ENCODE peak calls at places on chromosomes 5 and 9, in eight cellular contexts. B is mammary epithelial cell, V is AG10803, U is HL-60, H is fibroblast of lung, S is lower leg skin, J is cardiac fibroblast, Y is neural progenitor cell. X is an unnamed sample.

GRCh38 chr5:131997727-131998117 is 13.7 kb downstream of the ACSL6 start:
- DNase-seq in J (no peak), S (no peak), B (no peak), V (no peak), H (no peak), Y (no peak), U (no peak), X (no peak)

GRCh38 chr5:169696621-169697517 is 59.8 kb downstream of the DOCK2 start:
- DNase-seq in V (peak), Y (no peak), H (peak), J (peak), S (no peak), U (no peak), B (peak), X (peak)

GRCh38 chr5:95417971-95418370 is 26.8 kb downstream of the FAM81B start:
- DNase-seq in S (no peak), V (no peak), J (no peak), U (no peak), B (peak), Y (no peak), H (peak), X (peak)

GRCh38 chr9:116020146-116020545 is 133.4 kb upstream of the PAPPA start:
- DNase-seq in J (no peak), Y (no peak), V (peak), U (no peak), S (no peak), B (no peak), H (no peak), X (no peak)

GRCh38 chr5:161096006-161096405 is 244.0 kb upstream of the ATP10B start:
- DNase-seq in H (peak), U (no peak), V (no peak), S (no peak), J (no peak), Y (no peak), B (peak), X (no peak)

GRCh38 chr5:52922384-52922783 is 66.8 kb upstream of the ITGA2 start:
- DNase-seq in H (peak), V (peak), U (peak), B (peak), Y (peak), J (peak), S (no peak), X (peak)

GRCh38 chr9:34457266-34458012 is 931 bp downstream of the FAM219A start:
- DNase-seq in B (peak), S (peak), H (peak), J (peak), U (no peak), Y (peak), V (peak), X (peak)

GRCh38 chr5:113606298-113607134 is 93.0 kb downstream of the YTHDC2 start:
- DNase-seq in J (peak), H (peak), B (peak), S (peak), V (peak), Y (peak), U (no peak), X (peak)

GRCh38 chr5:133818031-133818431 is 150.4 kb downstream of the C5orf15 start:
- DNase-seq in U (no peak), B (peak), S (peak), V (peak), J (peak), H (peak), Y (peak), X (peak)

GRCh38 chr9:26152350-26152749 is 474.1 kb upstream of the TUSC1 start:
- DNase-seq in H (no peak), U (no peak), Y (no peak), J (no peak), V (no peak), S (no peak), B (no peak), X (no peak)

GRCh38 chr9:94213513-94214124 is 45.5 kb upstream of the ZNF169 start:
- DNase-seq in S (peak), H (peak), B (peak), Y (peak), U (peak), J (peak), V (peak), X (peak)

GRCh38 chr5:87195104-87195581 is 72.5 kb upstream of the RASA1 start:
- DNase-seq in V (peak), J (peak), U (no peak), Y (no peak), S (no peak), H (peak), B (peak), X (peak)

GRCh38 chr9:69090943-69091342 is 55.4 kb downstream of the FXN start:
- DNase-seq in J (no peak), H (no peak), U (no peak), S (no peak), Y (no peak), V (peak), B (no peak), X (no peak)

GRCh38 chr5:167355370-167355769 is 936.1 kb upstream of the WWC1 start:
- DNase-seq in J (no peak), B (no peak), V (no peak), Y (peak), U (no peak), S (no peak), H (no peak), X (no peak)

GRCh38 chr5:79480991-79481390 is 32.9 kb downstream of the HOMER1 start:
- DNase-seq in H (no peak), V (no peak), U (no peak), Y (no peak), B (no peak), S (no peak), J (no peak), X (no peak)

GRCh38 chr5:10279328-10279727 is 28.4 kb downstream of the CMBL start:
- DNase-seq in J (no peak), U (no peak), B (no peak), Y (no peak), S (no peak), H (no peak), V (no peak), X (no peak)

GRCh38 chr5:132763369-132764036 is 13.5 kb downstream of the SEPTIN8 start:
- DNase-seq in S (no peak), H (no peak), B (no peak), U (no peak), Y (no peak), J (no peak), V (no peak), X (no peak)

GRCh38 chr9:34256104-34256503 is 73.0 kb downstream of the KIF24 start:
- DNase-seq in S (no peak), Y (peak), J (no peak), U (no peak), B (no peak), H (no peak), V (no peak), X (no peak)

GRCh38 chr5:57176350-57176857 is 2.5 kb downstream of the GPBP1 start:
- DNase-seq in Y (no peak), H (peak), S (no peak), J (peak), B (peak), V (peak), U (no peak), X (peak)

GRCh38 chr5:980001-980588 is 28.5 kb upstream of the NKD2 start:
- DNase-seq in J (no peak), S (no peak), Y (peak), H (peak), V (peak), B (peak), U (no peak), X (no peak)

GRCh38 chr9:124839612-124840299 is 13.5 kb upstream of the WDR38 start:
- DNase-seq in U (no peak), Y (peak), S (no peak), B (no peak), J (peak), V (no peak), H (no peak), X (no peak)

GRCh38 chr5:96752341-96753016 is 55.3 kb downstream of the ERAP1 start:
- DNase-seq in B (peak), H (peak), S (peak), Y (peak), J (peak), U (no peak), V (peak), X (peak)

GRCh38 chr5:139410886-139411835 is 7.3 kb upstream of the SPATA24 start:
- DNase-seq in U (no peak), H (no peak), J (no peak), Y (no peak), S (no peak), B (no peak), V (peak), X (no peak)

GRCh38 chr9:116504893-116505480 is 182.1 kb upstream of the TRIM32 start:
- DNase-seq in B (no peak), J (no peak), V (no peak), S (no peak), Y (no peak), H (no peak), U (no peak), X (no peak)

GRCh38 chr5:116374434-116374852 is 200.2 kb downstream of the SEMA6A start:
- DNase-seq in B (no peak), Y (no peak), U (peak), J (no peak), S (no peak), V (no peak), H (no peak), X (no peak)

GRCh38 chr5:90251447-90251846 is 158.1 kb downstream of the CETN3 start:
- DNase-seq in V (no peak), U (no peak), S (no peak), B (no peak), J (no peak), H (no peak), Y (no peak), X (no peak)

GRCh38 chr9:136175745-136176290 is 29.1 kb downstream of the LHX3 start:
- DNase-seq in J (no peak), Y (peak), S (no peak), U (no peak), V (no peak), B (no peak), H (no peak), X (no peak)

GRCh38 chr5:179406031-179406681 is 60.9 kb upstream of the ADAMTS2 start:
- DNase-seq in V (peak), B (no peak), J (peak), U (no peak), S (no peak), Y (no peak), H (no peak), X (no peak)

GRCh38 chr5:115389074-115389798 is 92.8 kb upstream of the CCDC112 start:
- DNase-seq in B (no peak), S (no peak), U (no peak), J (peak), Y (no peak), V (peak), H (peak), X (no peak)

GRCh38 chr5:98292496-98292895 is 481.0 kb upstream of the RGMB start:
- DNase-seq in U (no peak), H (peak), Y (no peak), J (no peak), V (no peak), B (no peak), S (no peak), X (no peak)

GRCh38 chr5:162243651-162244050 is 176.1 kb downstream of the GABRG2 start:
- DNase-seq in S (no peak), Y (no peak), H (no peak), U (no peak), J (no peak), V (no peak), B (no peak), X (no peak)

DNA sequence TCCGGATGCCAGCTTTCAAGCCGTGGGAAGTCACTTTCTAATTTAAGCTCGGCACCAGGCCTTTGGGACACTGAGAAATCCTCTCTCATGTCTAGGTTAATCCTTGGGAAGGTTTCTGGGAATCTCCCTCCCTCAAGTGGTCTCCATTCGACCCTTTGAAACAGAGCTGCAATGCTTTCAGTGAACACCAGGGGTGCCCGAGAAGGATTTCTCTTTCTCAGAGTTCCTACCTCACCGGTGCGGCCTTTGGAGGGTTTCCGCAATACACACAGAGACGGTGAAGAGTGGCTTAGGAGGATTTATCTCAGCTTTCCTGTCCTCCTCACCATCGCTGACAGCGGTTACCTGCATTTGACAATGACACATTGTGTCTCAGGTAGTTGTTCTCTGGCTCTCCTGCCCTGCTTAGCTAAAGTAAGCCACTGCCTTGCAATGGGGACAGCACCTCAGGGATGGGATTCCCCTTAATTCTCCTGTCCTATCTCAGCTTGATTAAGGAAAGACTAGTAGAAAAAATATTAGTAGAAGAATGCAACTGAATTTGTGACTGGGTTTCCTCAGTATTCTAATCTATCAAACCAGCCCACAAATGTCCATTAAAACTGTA is 180.6 kb downstream of the GABRG2 start:
- DNase-seq in J (no peak), U (no peak), V (no peak), Y (peak), S (no peak), B (no peak), H (no peak), X (peak)
- TF ChIP-seq CTCF in J (peak), U (no peak), V (peak), Y (peak), S (no peak), B (no peak), H (no peak), X (peak)

GRCh38 chr9:75855509-75855908 is 35.0 kb upstream of the PCSK5 start:
- DNase-seq in J (peak), H (no peak), S (no peak), Y (peak), B (peak), U (no peak), V (peak), X (peak)
- TF ChIP-seq CTCF in J (peak), H (peak), S (no peak), Y (peak), B (peak), U (peak), V (peak), X (peak)

DNA sequence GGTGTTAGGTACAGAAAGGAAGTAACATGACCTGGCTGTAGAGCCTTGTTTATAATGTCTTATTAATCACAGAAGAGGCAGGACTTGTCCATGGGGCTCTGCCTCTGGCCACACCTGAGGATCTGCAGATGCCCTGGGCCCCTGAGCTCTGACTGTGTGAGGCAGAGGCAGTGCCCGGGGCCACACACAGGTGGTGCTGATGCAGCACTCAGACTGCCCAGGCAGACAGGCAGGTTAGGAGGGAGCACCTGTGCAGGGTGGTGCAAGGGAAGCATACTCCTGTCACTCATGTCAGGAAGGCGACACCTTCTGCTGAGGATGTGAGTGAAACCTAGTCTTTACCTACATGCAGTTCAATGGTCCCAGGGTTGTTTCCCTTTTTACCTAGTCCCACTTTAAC is 88.7 kb downstream of the CFAP90 start:
- DNase-seq in H (no peak), U (no peak), J (no peak), S (no peak), V (no peak), B (no peak), Y (peak), X (peak)
- TF ChIP-seq CTCF in H (no peak), U (no peak), J (no peak), S (no peak), V (no peak), B (no peak), Y (no peak), X (no peak)

GRCh38 chr9:27198175-27198574 is 89.2 kb downstream of the TEK start:
- DNase-seq in V (peak), U (no peak), Y (peak), H (no peak), J (no peak), S (no peak), B (peak), X (peak)
- TF ChIP-seq CTCF in V (peak), U (no peak), Y (peak), H (peak), J (no peak), S (no peak), B (peak), X (no peak)

GRCh38 chr9:131927092-131927491 is 152.6 kb downstream of the MED27 start:
- DNase-seq in S (no peak), V (peak), B (no peak), H (no peak), Y (no peak), J (no peak), U (no peak), X (no peak)
- TF ChIP-seq CTCF in S (no peak), V (no peak), B (no peak), H (no peak), Y (no peak), J (no peak), U (no peak), X (no peak)

GRCh38 chr5:177495243-177496060 is 2.0 kb downstream of the PDLIM7 start:
- DNase-seq in S (no peak), V (peak), U (no peak), J (peak), H (peak), B (peak), Y (peak), X (no peak)

GRCh38 chr5:177497011-177497296 is 450 bp downstream of the PDLIM7 start:
- DNase-seq in Y (no peak), J (no peak), S (no peak), U (no peak), V (no peak), H (no peak), B (no peak), X (no peak)

GRCh38 chr5:177494356-177495195 is 2.8 kb downstream of the PDLIM7 start:
- DNase-seq in J (peak), U (peak), H (peak), Y (peak), B (peak), V (peak), S (no peak), X (peak)

GRCh38 chr5:177497297-177498012 is at the start of gene PDLIM7:
- DNase-seq in U (peak), J (peak), B (peak), S (peak), Y (peak), V (peak), H (peak), X (peak)

DNA sequence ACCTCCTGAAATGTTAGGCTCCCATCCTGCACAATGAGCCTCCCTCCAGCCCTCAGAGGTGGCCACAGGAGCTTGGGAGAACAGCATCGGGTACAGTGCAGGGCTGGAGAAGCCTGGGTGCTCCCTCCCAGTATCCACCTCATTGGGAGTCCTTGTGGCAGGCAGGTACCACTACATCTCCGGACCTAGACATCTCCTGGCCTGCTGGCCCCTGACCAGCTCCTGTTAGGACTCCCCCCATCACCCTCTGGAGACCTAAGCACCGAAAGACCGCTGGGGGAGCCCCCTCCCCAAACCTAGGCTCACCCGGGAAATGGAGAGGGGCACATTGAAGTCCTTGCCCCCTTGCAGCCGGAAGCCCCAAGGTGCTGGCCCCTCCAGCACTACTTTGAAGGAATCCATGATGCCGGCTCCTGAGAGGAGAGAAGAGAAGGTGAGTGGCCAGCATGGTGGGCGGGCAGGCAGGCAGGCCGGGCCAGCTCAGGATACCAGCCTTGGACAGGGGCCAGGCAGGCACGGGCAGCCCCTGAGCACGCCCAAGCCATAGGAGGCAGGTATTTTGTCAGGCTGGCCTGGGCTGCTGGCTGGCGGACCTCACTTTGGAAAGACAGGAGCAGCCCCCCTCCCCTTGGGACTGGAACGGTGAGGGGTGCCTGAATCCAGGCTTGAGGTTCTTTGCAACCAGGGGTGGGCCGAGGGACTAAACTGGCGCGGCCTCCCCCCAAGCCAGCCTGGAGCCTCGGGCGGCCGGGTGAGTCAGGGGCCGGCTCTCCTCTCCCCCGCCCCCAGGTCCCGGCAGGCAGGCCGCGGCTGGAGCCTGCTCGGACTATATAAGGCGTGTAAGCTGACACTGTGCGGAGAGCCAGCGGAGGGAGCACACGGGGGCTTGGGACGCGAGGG is 1.0 kb downstream of the PDLIM7 start:
- DNase-seq in Y (peak), S (no peak), B (peak), H (peak), V (peak), U (no peak), J (peak), X (peak)
- TF ChIP-seq CTCF in Y (peak), S (no peak), B (peak), H (peak), V (peak), U (peak), J (peak), X (peak)

DNA sequence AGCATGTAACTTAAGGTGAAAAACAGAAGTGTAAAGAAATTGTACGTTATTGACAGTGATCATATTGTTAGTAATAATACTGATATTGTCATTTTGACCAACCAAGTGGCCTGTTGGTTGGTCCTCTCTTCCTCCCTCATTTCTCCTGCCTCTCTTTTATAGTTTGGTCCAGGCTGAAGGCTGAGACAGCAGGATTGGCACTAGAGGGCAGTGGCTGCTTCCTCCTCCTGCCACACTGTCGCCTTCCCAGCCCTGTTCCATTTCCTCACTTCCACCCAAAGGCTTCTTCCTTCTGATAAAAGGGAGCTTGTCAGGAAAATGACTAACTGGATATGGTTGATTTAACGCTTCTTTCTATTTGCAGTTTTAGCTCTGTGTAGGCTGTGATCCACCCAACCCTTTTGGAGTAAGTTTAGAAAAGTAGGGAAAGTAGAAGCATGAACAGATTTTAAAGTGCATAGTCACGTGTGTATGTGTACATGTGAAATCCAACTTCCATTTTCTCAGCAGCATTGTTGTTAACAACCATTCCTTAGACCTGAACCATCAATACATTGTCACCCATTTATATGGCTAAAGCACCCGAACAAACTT is 35.6 kb downstream of the PTCD2 start:
- DNase-seq in U (no peak), V (peak), S (no peak), Y (peak), J (peak), B (peak), H (peak), X (peak)
- TF ChIP-seq CTCF in U (no peak), V (peak), S (no peak), Y (peak), J (peak), B (peak), H (no peak), X (peak)